ENCODE peak calls at places on chromosome 19, in six cellular contexts. Q is GM12891, R is GM12878, S is IMR-90, E is right lobe of liver, V is NB4. B is an unnamed sample.

GRCh38 chr19:38173324-38174041 is 50.5 kb downstream of the DPF1 start:
- DNase-seq in Q (no peak), R (no peak), S (peak), E (no peak), V (no peak), B (no peak)

GRCh38 chr19:56637976-56638555 is 4.9 kb upstream of the SMIM17 start:
- DNase-seq in Q (peak), R (no peak), S (peak), E (peak), V (peak), B (peak)

GRCh38 chr19:49930483-49931011 is 1.2 kb upstream of the NUP62 start:
- DNase-seq in Q (no peak), R (no peak), S (no peak), E (peak), V (no peak), B (peak)

GRCh38 chr19:55156202-55157063 is 1.1 kb downstream of the TNNI3 start:
- DNase-seq in Q (peak), R (no peak), S (peak), E (no peak), V (no peak), B (peak)

GRCh38 chr19:13974073-13974472 is 21.8 kb downstream of the DCAF15 start:
- DNase-seq in Q (no peak), R (no peak), S (no peak), E (no peak), V (no peak), B (no peak)

GRCh38 chr19:32675720-32676185 is at the start of gene RGS9BP:
- DNase-seq in Q (no peak), R (no peak), S (peak), E (peak), V (peak), B (peak)

GRCh38 chr19:15297416-15298224 is 34.7 kb downstream of the BRD4 start:
- DNase-seq in Q (no peak), R (no peak), S (peak), E (no peak), V (no peak), B (peak)

GRCh38 chr19:35745328-35746086 is at the start of the genes PSENEN and U2AF1L4:
- DNase-seq in Q (peak), R (peak), S (peak), E (peak), V (peak), B (peak)

GRCh38 chr19:7515091-7515470 is 822 bp upstream of the ZNF358 start:
- DNase-seq in Q (no peak), R (no peak), S (peak), E (no peak), V (no peak), B (no peak)

GRCh38 chr19:56841194-56841546 is 644 bp upstream of the PEG3 start:
- DNase-seq in Q (no peak), R (no peak), S (no peak), E (no peak), V (no peak), B (no peak)

GRCh38 chr19:1512671-1513491 is at the start of gene ADAMTSL5:
- DNase-seq in Q (peak), R (no peak), S (peak), E (peak), V (peak), B (peak)
- TF ChIP-seq POLR2A in Q (no peak), R (no peak), S (no peak), E (peak), V (no peak), B (no peak)

GRCh38 chr19:511101-511841 is 4.0 kb downstream of the TPGS1 start:
- DNase-seq in Q (no peak), R (no peak), S (peak), E (no peak), V (peak), B (peak)
- TF ChIP-seq POLR2A in Q (no peak), R (peak), S (no peak), E (no peak), V (no peak), B (peak)

GRCh38 chr19:10691883-10692282 is 9.4 kb upstream of the QTRT1 start:
- DNase-seq in Q (no peak), R (no peak), S (no peak), E (no peak), V (no peak), B (no peak)

GRCh38 chr19:10688545-10689280 is 12.5 kb upstream of the QTRT1 start:
- DNase-seq in Q (no peak), R (no peak), S (no peak), E (no peak), V (no peak), B (no peak)

GRCh38 chr19:10691178-10691881 is 9.9 kb upstream of the QTRT1 start:
- DNase-seq in Q (no peak), R (no peak), S (no peak), E (no peak), V (no peak), B (no peak)

GRCh38 chr19:10692673-10693264 is 8.5 kb upstream of the QTRT1 start:
- DNase-seq in Q (no peak), R (no peak), S (no peak), E (no peak), V (peak), B (no peak)

GRCh38 chr19:10690351-10690781 is 10.9 kb upstream of the QTRT1 start:
- DNase-seq in Q (no peak), R (no peak), S (peak), E (no peak), V (peak), B (no peak)
- TF ChIP-seq POLR2A in Q (no peak), R (no peak), S (no peak), E (no peak), V (no peak), B (no peak)

DNA sequence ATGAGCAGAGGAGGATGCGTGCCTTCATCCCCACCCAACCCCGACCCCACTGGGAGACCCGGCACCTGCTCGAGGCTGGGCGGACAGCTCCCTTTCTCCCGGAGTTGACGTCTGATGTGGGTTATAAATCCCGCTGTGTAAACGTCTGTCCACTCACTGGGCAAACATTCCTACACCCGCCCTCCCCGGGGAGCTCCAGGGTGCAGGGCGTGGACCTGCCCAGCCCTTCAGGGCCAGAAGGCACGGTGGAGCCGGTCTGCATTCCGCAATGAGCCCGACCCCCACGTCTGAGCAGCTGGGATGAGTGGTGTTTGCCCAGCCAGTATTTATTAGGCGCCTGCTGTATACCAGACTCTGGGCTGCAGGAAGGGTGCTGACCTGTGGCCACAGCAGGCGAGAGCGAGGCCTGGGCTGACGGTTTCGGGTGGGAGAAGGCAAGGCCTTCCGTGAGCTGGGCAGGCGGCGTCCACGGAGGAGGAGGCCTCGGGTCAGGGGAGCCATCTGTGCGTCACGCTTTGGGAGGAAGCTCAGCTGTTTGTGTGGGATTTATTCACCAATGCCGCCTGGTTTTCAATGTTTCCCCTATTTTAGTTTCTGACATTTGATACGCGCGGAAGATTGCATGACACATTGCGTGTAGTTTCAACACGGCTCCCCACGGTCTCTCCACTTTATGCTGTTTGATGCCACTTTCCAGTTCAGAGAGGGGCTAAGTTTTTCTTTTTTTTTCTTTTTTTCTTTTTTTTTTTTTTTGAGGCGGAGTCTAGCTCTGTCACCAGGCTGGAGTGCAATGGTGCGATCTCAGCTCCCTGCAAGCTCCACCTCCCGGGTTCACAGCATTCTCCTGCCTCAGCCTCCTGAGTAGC is 2.0 kb downstream of the MISP start:
- DNase-seq in Q (no peak), R (no peak), S (peak), E (no peak), V (peak), B (no peak)
- TF ChIP-seq POLR2A in Q (no peak), R (no peak), S (no peak), E (no peak), V (no peak), B (no peak)

DNA sequence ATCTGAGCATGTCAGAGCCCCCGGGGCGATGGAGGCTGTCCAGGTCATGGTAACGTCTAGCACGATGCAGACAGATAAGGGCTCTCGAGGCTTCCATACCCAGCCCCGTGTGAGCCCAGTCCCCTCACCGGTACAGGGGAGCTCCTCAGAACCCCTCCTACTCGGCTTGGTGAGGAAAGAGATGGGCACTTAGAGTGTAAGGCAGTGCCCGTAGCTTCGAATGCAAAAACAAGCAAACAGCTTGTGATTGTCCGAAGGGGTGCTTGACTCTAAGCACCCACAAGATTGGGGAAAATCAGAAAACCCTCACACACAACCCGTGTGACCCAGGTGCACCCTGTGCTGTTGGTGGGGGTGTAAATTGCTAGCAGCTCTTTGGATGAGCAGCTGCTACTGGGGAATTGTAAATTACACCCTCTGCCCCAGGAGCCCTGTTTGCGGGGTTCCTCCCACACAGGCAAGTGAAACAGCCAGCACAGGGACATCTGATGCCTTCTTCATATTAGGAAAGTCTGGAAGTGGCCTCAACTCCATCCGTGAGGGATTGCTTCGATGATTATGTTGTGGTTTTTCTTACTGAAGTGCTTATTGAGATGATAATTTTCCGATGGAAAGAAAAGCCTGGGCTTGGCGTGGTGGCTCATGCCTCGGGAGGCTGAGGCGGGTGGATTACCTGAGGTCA is 920 bp upstream of the PSPN start:
- DNase-seq in Q (no peak), R (no peak), S (no peak), E (no peak), V (peak), B (no peak)
- TF ChIP-seq POLR2A in Q (no peak), R (no peak), S (no peak), E (no peak), V (no peak), B (no peak)

GRCh38 chr19:43754312-43754561 is 525 bp downstream of the SMG9 start:
- DNase-seq in Q (no peak), R (no peak), S (no peak), E (no peak), V (no peak), B (no peak)
- TF ChIP-seq POLR2A in Q (no peak), R (no peak), S (no peak), E (no peak), V (no peak), B (no peak)

DNA sequence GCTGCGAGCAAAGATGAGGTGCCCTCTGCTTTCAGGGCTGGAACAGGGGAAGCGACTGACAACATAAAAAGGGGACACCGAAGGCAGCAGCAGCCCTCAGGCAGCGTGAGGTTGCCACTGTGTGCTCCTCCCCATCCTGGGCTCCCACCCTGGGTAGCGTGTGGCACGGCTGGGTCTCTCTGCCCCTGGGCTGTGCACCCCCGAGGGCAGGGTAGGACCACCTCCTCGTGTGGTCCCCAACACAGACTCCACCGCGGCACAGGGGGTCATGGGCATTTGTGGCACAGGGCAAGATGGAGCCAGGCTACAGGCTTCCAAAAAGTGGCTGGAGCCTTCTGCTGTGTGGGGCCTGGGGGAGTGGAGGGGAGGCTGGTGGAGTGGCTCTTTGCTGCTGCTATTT is 6.5 kb upstream of the RSPH6A start:
- DNase-seq in Q (no peak), R (no peak), S (no peak), E (no peak), V (no peak), B (no peak)
- TF ChIP-seq POLR2A in Q (no peak), R (peak), S (no peak), E (no peak), V (no peak), B (no peak)

DNA sequence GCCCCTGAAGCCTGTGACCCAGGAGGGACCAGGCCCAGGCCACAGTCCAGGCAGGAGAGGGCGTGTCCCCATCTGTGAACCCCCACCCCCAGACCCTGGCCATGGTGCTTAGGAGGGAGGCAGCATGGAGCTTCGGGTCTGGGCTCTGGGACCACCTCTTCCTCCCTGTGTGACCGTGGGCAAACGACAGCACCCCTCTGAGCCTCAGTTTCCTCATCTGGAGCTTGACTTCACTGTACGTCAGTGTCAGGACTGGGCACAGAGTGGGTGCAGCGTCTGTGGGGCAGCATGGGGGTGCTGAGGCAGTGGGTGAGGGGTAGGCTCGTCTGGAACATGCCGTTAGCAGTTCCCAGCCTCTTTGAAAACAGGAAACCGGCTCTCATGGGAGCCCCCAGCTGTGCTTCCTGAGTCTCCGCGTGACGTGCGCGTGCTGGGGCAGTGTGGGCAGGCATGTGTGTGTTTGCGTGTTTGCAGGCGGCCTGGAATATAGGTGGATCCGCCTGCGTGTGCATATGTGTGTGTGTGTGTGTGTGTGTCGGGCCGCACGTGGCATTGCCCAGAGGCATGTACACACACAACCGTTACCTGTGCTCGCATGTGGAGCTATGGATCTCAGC is 15.7 kb downstream of the ARRDC2 start:
- DNase-seq in Q (no peak), R (no peak), S (no peak), E (peak), V (peak), B (no peak)
- TF ChIP-seq POLR2A in Q (no peak), R (no peak), S (no peak), E (no peak), V (no peak), B (no peak)

GRCh38 chr19:40690050-40690698 is at the start of gene NUMBL:
- DNase-seq in Q (no peak), R (no peak), S (no peak), E (no peak), V (no peak), B (no peak)
- TF ChIP-seq POLR2A in Q (no peak), R (no peak), S (peak), E (peak), V (no peak), B (no peak)

B was measured in erythroblast.